ENCODE peak calls at places on chromosomes 7 and 10, in four cellular contexts. U is K562, E is Caco-2, Y is lung. X is an unnamed sample.

GRCh38 chr7:91630581-91631370 is 249.7 kb downstream of the MTERF1 start:
- DNase-seq in E (no peak), U (no peak), Y (no peak), X (no peak)

GRCh38 chr7:47557317-47557985 is 24.5 kb downstream of the TNS3 start:
- DNase-seq in U (no peak), Y (no peak), E (no peak), X (no peak)

GRCh38 chr10:43355749-43356371 is 15.6 kb upstream of the FXYD4 start:
- DNase-seq in U (no peak), Y (no peak), E (no peak), X (peak; percentile 47)

GRCh38 chr7:96303105-96303685 is 18.7 kb downstream of the SLC25A13 start:
- DNase-seq in E (peak; percentile 95), Y (no peak), U (peak; percentile 52), X (no peak)

GRCh38 chr10:28714401-28715053 is 37.2 kb downstream of the BAMBI start:
- DNase-seq in E (no peak), U (no peak), Y (no peak), X (no peak)

GRCh38 chr10:15196335-15196834 is 27.9 kb upstream of the NMT2 start:
- DNase-seq in Y (no peak), U (no peak), E (no peak), X (no peak)

GRCh38 chr10:87636313-87636915 is 23.3 kb upstream of the PAPSS2 start:
- DNase-seq in U (no peak), E (no peak), Y (no peak), X (no peak)

GRCh38 chr7:41693150-41693997 is 9.5 kb downstream of the INHBA start:
- DNase-seq in U (no peak), E (no peak), Y (no peak), X (no peak)

DNA sequence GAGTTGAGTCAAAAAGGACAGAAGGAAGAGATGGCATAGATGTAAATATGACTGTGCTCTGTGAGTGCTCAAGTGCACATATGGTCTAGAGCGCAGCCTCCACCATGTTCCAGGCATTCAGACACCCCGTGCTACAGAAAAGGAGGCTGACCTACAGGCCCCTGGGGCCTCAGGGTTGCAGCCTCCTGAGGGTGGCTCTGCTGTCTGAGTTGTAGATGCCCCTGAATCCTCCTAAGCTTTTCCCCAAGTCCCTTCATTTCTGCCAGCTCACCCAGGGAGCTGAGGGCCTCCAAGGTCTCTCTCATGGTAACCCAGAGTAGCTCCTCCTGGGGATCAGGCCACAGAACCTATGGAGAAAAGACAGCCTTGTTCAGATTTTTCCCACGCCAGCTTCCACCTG is 2.7 kb downstream of the ZNF467 start:
- DNase-seq in U (no peak), E (no peak), Y (no peak), X (no peak)
- H3K36me3 ChIP-seq in U (peaks cover 41% of the 10 kb centered on the region), E (no peaks in the 10 kb centered on the region), Y (no peaks in the 10 kb centered on the region), X (peaks cover 6% of the 10 kb centered on the region)

DNA sequence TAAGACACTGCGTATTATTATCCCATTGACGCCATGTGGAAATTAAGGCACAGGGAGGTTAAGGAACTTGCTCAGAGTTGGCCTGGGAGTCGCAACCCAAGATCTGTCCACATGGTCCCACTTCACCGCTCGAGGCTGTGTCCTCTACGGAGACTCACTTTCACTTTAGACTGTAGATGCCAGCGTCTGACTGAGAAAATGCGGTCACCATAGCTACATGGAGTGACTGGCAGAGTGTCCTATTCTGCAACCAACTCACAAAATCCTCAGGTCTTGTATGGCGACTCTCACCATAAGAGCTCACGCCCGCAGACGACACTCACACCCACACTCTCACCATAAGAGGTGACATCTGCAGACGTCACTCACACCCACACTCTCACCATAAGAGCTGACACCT is 257.9 kb downstream of the PTPRN2 start:
- DNase-seq in Y (no peak), E (no peak), U (no peak), X (no peak)
- H3K9me3 ChIP-seq in Y (peaks cover 7% of the 10 kb centered on the region), E (peaks cover 7% of the 10 kb centered on the region), U (peaks cover 17% of the 10 kb centered on the region), X (no peaks in the 10 kb centered on the region)

GRCh38 chr10:119919823-119920222 is 27.3 kb downstream of the SEC23IP start:
- DNase-seq in E (no peak), U (no peak), Y (no peak), X (no peak)
- H3K36me3 ChIP-seq in E (peaks cover 4% of the 10 kb centered on the region), U (peaks cover 68% of the 10 kb centered on the region), Y (peaks cover 34% of the 10 kb centered on the region), X (peaks cover 57% of the 10 kb centered on the region)

DNA sequence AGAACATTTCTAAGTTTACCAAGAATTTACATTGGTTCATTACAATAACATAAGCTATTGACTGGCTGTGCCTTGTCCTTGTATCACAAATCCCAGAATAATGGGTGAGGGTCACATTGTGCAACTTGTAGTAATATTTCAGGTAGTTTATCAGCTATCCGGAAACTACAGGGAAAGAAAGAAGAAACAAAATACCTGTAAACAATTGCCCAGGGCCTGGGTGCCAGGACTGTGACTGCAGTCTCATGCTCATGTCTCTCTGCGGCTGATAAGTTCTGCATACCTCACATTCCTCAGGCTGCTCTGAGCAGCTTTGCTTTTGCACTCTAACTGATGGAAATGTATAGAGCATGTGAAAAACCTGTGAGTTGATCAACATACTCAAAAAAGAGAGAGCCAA is 131.8 kb upstream of the TRIM24 start:
- DNase-seq in Y (no peak), U (no peak), E (peak; percentile 61), X (no peak)
- H3K9me3 ChIP-seq in Y (peaks cover 17% of the 10 kb centered on the region), U (peaks cover 19% of the 10 kb centered on the region), E (peaks cover 29% of the 10 kb centered on the region), X (peaks cover 11% of the 10 kb centered on the region)

DNA sequence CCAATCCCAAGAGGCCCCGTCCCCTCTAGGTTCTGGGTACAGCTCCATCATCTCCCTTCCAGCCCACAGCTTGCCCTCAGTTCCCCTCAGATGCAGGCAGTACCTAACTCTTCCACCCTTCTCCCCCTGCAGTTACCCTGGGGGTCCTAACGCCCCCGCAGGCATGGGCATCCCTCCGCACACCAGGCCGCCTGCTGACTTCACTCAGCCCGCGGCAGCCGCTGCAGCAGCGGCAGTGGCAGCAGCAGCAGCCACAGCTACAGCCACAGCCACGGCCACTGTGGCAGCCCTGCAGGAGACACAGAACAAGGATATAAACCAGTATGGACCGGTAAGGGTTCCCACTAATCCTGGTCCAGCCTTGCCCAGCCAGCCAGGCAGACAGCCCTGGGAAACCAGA is 55.2 kb upstream of the PPIF start:
- DNase-seq in U (no peak), Y (no peak), E (no peak), X (no peak)
- H3K36me3 ChIP-seq in U (peaks cover 41% of the 10 kb centered on the region), Y (no peaks in the 10 kb centered on the region), E (peaks cover 7% of the 10 kb centered on the region), X (no peaks in the 10 kb centered on the region)